ENCODE peak calls at places on chromosomes 5 and 9, in seven cellular contexts. N is endothelial cell of umbilical vein, R is cardiac muscle cell, X is GM23248, F is gastrocnemius medialis, V is GM23338, Q is lower lobe of right lung. W is an unnamed sample.
A peak's percentile ranks its signal among the peaks of the same experiment; 100 is the strongest.

GRCh38 chr5:40733439-40733838 is 22.3 kb downstream of the TTC33 start:
- DNase-seq in N (no peak), R (no peak), X (no peak), F (no peak), V (no peak), Q (no peak), W (no peak)

GRCh38 chr5:144566747-144567415 is 396.2 kb downstream of the KCTD16 start:
- DNase-seq in N (no peak), R (no peak), X (peak; percentile 47), F (no peak), V (peak; percentile 59), Q (no peak), W (no peak)

GRCh38 chr5:98365126-98365525 is 408.3 kb upstream of the RGMB start:
- DNase-seq in N (no peak), R (no peak), X (no peak), F (no peak), V (no peak), Q (no peak), W (no peak)

GRCh38 chr5:10562202-10563131 is 1.4 kb upstream of the ANKRD33B start:
- DNase-seq in N (no peak), R (no peak), X (no peak), F (no peak), V (peak; percentile 49), Q (no peak), W (no peak)

GRCh38 chr5:82265052-82265451 is 13.1 kb downstream of the RPS23 start:
- DNase-seq in N (no peak), R (peak; percentile 57), X (peak; percentile 37), F (no peak), V (no peak), Q (no peak), W (no peak)

GRCh38 chr5:139138790-139139189 is 59.4 kb downstream of the SIL1 start:
- DNase-seq in N (peak; percentile 32), R (peak; percentile 50), X (peak; percentile 67), F (peak; percentile 80), V (peak; percentile 23), Q (peak; percentile 54), W (peak; percentile 63)

GRCh38 chr5:56233230-56233629 is at the start of gene ANKRD55:
- DNase-seq in N (no peak), R (peak; percentile 24), X (no peak), F (no peak), V (no peak), Q (no peak), W (no peak)

GRCh38 chr5:62671479-62671878 is 92.9 kb downstream of the LRRC70 start:
- DNase-seq in N (no peak), R (no peak), X (no peak), F (no peak), V (no peak), Q (no peak), W (no peak)

GRCh38 chr9:98314381-98315066 is 59.1 kb upstream of the TBC1D2 start:
- DNase-seq in N (no peak), R (peak; percentile 62), X (peak; percentile 85), F (no peak), V (no peak), Q (peak; percentile 72), W (peak; percentile 61)

GRCh38 chr5:176866913-176867312 is 32.2 kb downstream of the HK3 start:
- DNase-seq in N (no peak), R (peak; percentile 9), X (no peak), F (no peak), V (peak; percentile 64), Q (no peak), W (peak; percentile 80)

GRCh38 chr9:16652511-16653101 is 217.9 kb downstream of the BNC2 start:
- DNase-seq in N (no peak), R (peak; percentile 38), X (no peak), F (no peak), V (peak; percentile 64), Q (no peak), W (no peak)

GRCh38 chr5:171309276-171309525 is 153 bp downstream of the TLX3 start:
- DNase-seq in N (no peak), R (no peak), X (no peak), F (no peak), V (no peak), Q (no peak), W (no peak)

GRCh38 chr9:124145903-124146575 is 111.7 kb upstream of the NEK6 start:
- DNase-seq in N (peak; percentile 30), R (no peak), X (no peak), F (no peak), V (no peak), Q (no peak), W (no peak)

GRCh38 chr9:134561427-134562145 is 80.0 kb upstream of the COL5A1 start:
- DNase-seq in N (no peak), R (no peak), X (no peak), F (no peak), V (no peak), Q (no peak), W (peak; percentile 9)

GRCh38 chr9:138045541-138046490 is 168.2 kb downstream of the CACNA1B start:
- DNase-seq in N (no peak), R (no peak), X (no peak), F (no peak), V (no peak), Q (no peak), W (peak; percentile 27)

GRCh38 chr5:157611571-157612067 is 36.0 kb upstream of the ADAM19 start:
- DNase-seq in N (no peak), R (no peak), X (no peak), F (no peak), V (no peak), Q (no peak), W (no peak)

DNA sequence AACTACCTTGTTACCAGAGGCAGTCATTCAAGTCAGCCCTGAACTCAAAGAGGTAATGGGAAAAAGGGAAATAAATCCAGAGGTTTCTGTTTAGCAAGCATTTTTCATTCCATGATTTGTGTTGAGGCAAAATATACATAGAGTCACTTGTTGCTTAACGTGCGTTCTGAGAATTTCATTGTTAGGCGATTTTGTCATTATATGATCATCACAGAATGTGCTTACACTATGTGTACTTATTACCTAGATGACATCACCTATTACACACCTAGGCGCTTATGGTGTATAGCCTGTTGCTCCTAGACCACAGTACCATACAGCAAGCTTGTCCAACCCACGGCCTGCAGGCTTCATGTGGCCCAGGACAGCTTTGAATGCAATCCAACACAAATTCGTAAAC is 36.2 kb downstream of the NUP214 start:
- DNase-seq in N (no peak), R (no peak), X (no peak), F (no peak), V (no peak), Q (no peak), W (no peak)
- H3K36me3 ChIP-seq in N (peaks cover 18% of the 10 kb centered on the region), R (peaks cover 46% of the 10 kb centered on the region), X (peaks cover 63% of the 10 kb centered on the region), F (peaks cover 3% of the 10 kb centered on the region), V (peaks cover 23% of the 10 kb centered on the region), Q (peaks cover 98% of the 10 kb centered on the region), W (peaks cover 66% of the 10 kb centered on the region)

GRCh38 chr9:115671911-115672310 is 481.7 kb upstream of the PAPPA start:
- DNase-seq in N (no peak), R (no peak), X (no peak), F (no peak), V (no peak), Q (no peak), W (no peak)
- H3K27ac ChIP-seq in N (no peak overlapping the region), R (no peak overlapping the region), X (peak overlapping the region; percentile 99), F (no peak overlapping the region), V (no peak overlapping the region), Q (no peak overlapping the region), W (no peak overlapping the region)

GRCh38 chr9:37342895-37343294 is 79.6 kb upstream of the GRHPR start:
- DNase-seq in N (no peak), R (no peak), X (no peak), F (no peak), V (no peak), Q (no peak), W (no peak)
- H3K36me3 ChIP-seq in N (no peaks in the 10 kb centered on the region), R (no peaks in the 10 kb centered on the region), X (no peaks in the 10 kb centered on the region), F (no peaks in the 10 kb centered on the region), V (no peaks in the 10 kb centered on the region), Q (no peaks in the 10 kb centered on the region), W (no peaks in the 10 kb centered on the region)

GRCh38 chr9:1676771-1677170 is 338.4 kb upstream of the SMARCA2 start:
- DNase-seq in N (no peak), R (no peak), X (no peak), F (no peak), V (no peak), Q (no peak), W (no peak)
- H3K27ac ChIP-seq in N (no peak overlapping the region), R (no peak overlapping the region), X (no peak overlapping the region), F (no peak overlapping the region), V (no peak overlapping the region), Q (no peak overlapping the region), W (no peak overlapping the region)

GRCh38 chr9:113957778-113958430 is 81.8 kb downstream of the ZNF618 start:
- DNase-seq in N (peak; percentile 77), R (peak; percentile 86), X (peak; percentile 85), F (no peak), V (no peak), Q (no peak), W (peak; percentile 34)
- H3K36me3 ChIP-seq in N (peaks cover 3% of the 10 kb centered on the region), R (no peaks in the 10 kb centered on the region), X (no peaks in the 10 kb centered on the region), F (no peaks in the 10 kb centered on the region), V (no peaks in the 10 kb centered on the region), Q (no peaks in the 10 kb centered on the region), W (no peaks in the 10 kb centered on the region)

DNA sequence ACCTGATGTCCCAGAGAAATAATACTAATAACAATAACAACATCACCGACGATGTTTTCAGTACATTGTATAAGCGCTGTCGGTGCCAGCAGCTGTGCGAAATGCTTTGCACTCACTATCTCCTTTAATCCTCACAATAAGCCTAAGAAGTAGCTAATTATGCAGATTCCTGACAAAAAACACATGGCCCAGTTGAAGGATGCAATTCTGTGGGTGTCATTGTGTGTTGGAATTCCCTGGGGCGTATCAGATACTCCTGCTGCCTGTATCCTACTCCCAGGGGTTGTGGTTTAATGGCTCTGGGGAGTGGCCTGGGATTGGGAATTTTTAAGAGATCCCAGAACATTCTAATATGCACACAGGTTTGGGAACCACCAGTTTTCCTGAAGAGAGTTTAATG is 154.0 kb downstream of the RGS3 start:
- DNase-seq in N (no peak), R (no peak), X (no peak), F (no peak), V (no peak), Q (no peak), W (peak; percentile 41)
- H3K27ac ChIP-seq in N (no peak overlapping the region), R (peak overlapping the region; percentile 66), X (no peak overlapping the region), F (no peak overlapping the region), V (no peak overlapping the region), Q (no peak overlapping the region), W (no peak overlapping the region)

GRCh38 chr5:132622608-132623007 is 35.4 kb upstream of the IL13 start:
- DNase-seq in N (no peak), R (no peak), X (no peak), F (no peak), V (no peak), Q (no peak), W (no peak)
- H3K36me3 ChIP-seq in N (no peaks in the 10 kb centered on the region), R (peaks cover 5% of the 10 kb centered on the region), X (peaks cover 17% of the 10 kb centered on the region), F (no peaks in the 10 kb centered on the region), V (peaks cover 7% of the 10 kb centered on the region), Q (peaks cover 48% of the 10 kb centered on the region), W (peaks cover 25% of the 10 kb centered on the region)

GRCh38 chr5:39198080-39198479 is 21.3 kb downstream of the FYB1 start:
- DNase-seq in N (no peak), R (no peak), X (no peak), F (no peak), V (no peak), Q (no peak), W (no peak)
- H3K27ac ChIP-seq in N (no peak overlapping the region), R (no peak overlapping the region), X (no peak overlapping the region), F (no peak overlapping the region), V (no peak overlapping the region), Q (no peak overlapping the region), W (no peak overlapping the region)